ENCODE peak calls at places on chromosomes 12 and 14, in five cellular contexts. One of them, this sample, is unnamed.

GRCh38 chr12:96522283-96522682 is 32.9 kb downstream of the CFAP54 start:
- DNase-seq in fibroblast of lung: no peak
- DNase-seq in HFF-Myc: no peak
- DNase-seq in foreskin fibroblast: no peak
- DNase-seq in chondrocyte: no peak
- DNase-seq in this sample: no peak

GRCh38 chr14:38868415-38869290 is 234.4 kb downstream of the SEC23A start:
- DNase-seq in fibroblast of lung: no peak
- DNase-seq in HFF-Myc: no peak
- DNase-seq in foreskin fibroblast: no peak
- DNase-seq in chondrocyte: no peak
- DNase-seq in this sample: no peak

GRCh38 chr12:1083888-1084262 is 92.9 kb downstream of the ERC1 start:
- DNase-seq in fibroblast of lung: peak; percentile 86
- DNase-seq in HFF-Myc: peak; percentile 25
- DNase-seq in foreskin fibroblast: peak; percentile 7
- DNase-seq in chondrocyte: no peak
- DNase-seq in this sample: peak; percentile 81

GRCh38 chr12:117061555-117062079 is 37.6 kb downstream of the TESC start:
- DNase-seq in fibroblast of lung: no peak
- DNase-seq in HFF-Myc: no peak
- DNase-seq in foreskin fibroblast: no peak
- DNase-seq in chondrocyte: no peak
- DNase-seq in this sample: no peak

GRCh38 chr14:62691613-62692489 is 353.4 kb downstream of the KCNH5 start:
- DNase-seq in fibroblast of lung: peak; percentile 99
- DNase-seq in HFF-Myc: no peak
- DNase-seq in foreskin fibroblast: peak; percentile 58
- DNase-seq in chondrocyte: no peak
- DNase-seq in this sample: peak; percentile 91

GRCh38 chr12:123457980-123458779 is at the start of gene SNRNP35:
- DNase-seq in fibroblast of lung: peak; percentile 79
- DNase-seq in HFF-Myc: peak; percentile 61
- DNase-seq in foreskin fibroblast: peak; percentile 65
- DNase-seq in chondrocyte: peak; percentile 94
- DNase-seq in this sample: peak; percentile 88

GRCh38 chr14:31592619-31593018 is 31.4 kb downstream of the NUBPL start:
- DNase-seq in fibroblast of lung: peak; percentile 9
- DNase-seq in HFF-Myc: no peak
- DNase-seq in foreskin fibroblast: no peak
- DNase-seq in chondrocyte: no peak
- DNase-seq in this sample: no peak

GRCh38 chr14:103530390-103530789 is 1.4 kb downstream of the TRMT61A start:
- DNase-seq in fibroblast of lung: no peak
- DNase-seq in HFF-Myc: no peak
- DNase-seq in foreskin fibroblast: no peak
- DNase-seq in chondrocyte: no peak
- DNase-seq in this sample: peak; percentile 38

GRCh38 chr12:70507442-70507841 is 129.8 kb downstream of the PTPRB start:
- DNase-seq in fibroblast of lung: peak; percentile 72
- DNase-seq in HFF-Myc: no peak
- DNase-seq in foreskin fibroblast: no peak
- DNase-seq in chondrocyte: no peak
- DNase-seq in this sample: no peak

GRCh38 chr14:51981218-51981854 is 8.0 kb upstream of the RTRAF start:
- DNase-seq in fibroblast of lung: no peak
- DNase-seq in HFF-Myc: no peak
- DNase-seq in foreskin fibroblast: no peak
- DNase-seq in chondrocyte: no peak
- DNase-seq in this sample: no peak

GRCh38 chr14:95527392-95528002 is 7.4 kb upstream of the GLRX5 start:
- DNase-seq in fibroblast of lung: peak; percentile 79
- DNase-seq in HFF-Myc: no peak
- DNase-seq in foreskin fibroblast: peak; percentile 67
- DNase-seq in chondrocyte: no peak
- DNase-seq in this sample: peak; percentile 82

GRCh38 chr12:47903151-47903611 is 1.6 kb downstream of the VDR start:
- DNase-seq in fibroblast of lung: peak; percentile 89
- DNase-seq in HFF-Myc: no peak
- DNase-seq in foreskin fibroblast: peak; percentile 38
- DNase-seq in chondrocyte: no peak
- DNase-seq in this sample: peak; percentile 50

GRCh38 chr12:45547132-45547531 is 182.4 kb upstream of the ARID2 start:
- DNase-seq in fibroblast of lung: no peak
- DNase-seq in HFF-Myc: no peak
- DNase-seq in foreskin fibroblast: no peak
- DNase-seq in chondrocyte: no peak
- DNase-seq in this sample: no peak

GRCh38 chr14:59591641-59592040 is 15.0 kb upstream of the CCDC175 start:
- DNase-seq in fibroblast of lung: no peak
- DNase-seq in HFF-Myc: no peak
- DNase-seq in foreskin fibroblast: no peak
- DNase-seq in chondrocyte: no peak
- DNase-seq in this sample: no peak

GRCh38 chr12:26872623-26873022 is 39.6 kb upstream of the ITPR2 start:
- DNase-seq in fibroblast of lung: no peak
- DNase-seq in HFF-Myc: no peak
- DNase-seq in foreskin fibroblast: no peak
- DNase-seq in chondrocyte: no peak
- DNase-seq in this sample: no peak

GRCh38 chr12:29582677-29583076 is 85.2 kb upstream of the OVCH1 start:
- DNase-seq in fibroblast of lung: no peak
- DNase-seq in HFF-Myc: no peak
- DNase-seq in foreskin fibroblast: peak; percentile 40
- DNase-seq in chondrocyte: no peak
- DNase-seq in this sample: no peak

GRCh38 chr12:82998509-82998908 is 311.8 kb downstream of the TMTC2 start:
- DNase-seq in fibroblast of lung: no peak
- DNase-seq in HFF-Myc: no peak
- DNase-seq in foreskin fibroblast: no peak
- DNase-seq in chondrocyte: no peak
- DNase-seq in this sample: no peak

GRCh38 chr14:91063119-91063518 is 2.7 kb upstream of the RPS6KA5 start:
- DNase-seq in fibroblast of lung: no peak
- DNase-seq in HFF-Myc: no peak
- DNase-seq in foreskin fibroblast: no peak
- DNase-seq in chondrocyte: no peak
- DNase-seq in this sample: no peak

GRCh38 chr12:118033902-118034301 is 17.4 kb downstream of the RFC5 start:
- DNase-seq in fibroblast of lung: no peak
- DNase-seq in HFF-Myc: no peak
- DNase-seq in foreskin fibroblast: no peak
- DNase-seq in chondrocyte: no peak
- DNase-seq in this sample: peak; percentile 20

GRCh38 chr12:116880213-116880816 is 926 bp downstream of the HRK start:
- DNase-seq in fibroblast of lung: no peak
- DNase-seq in HFF-Myc: no peak
- DNase-seq in foreskin fibroblast: no peak
- DNase-seq in chondrocyte: no peak
- DNase-seq in this sample: peak; percentile 24

GRCh38 chr12:128879898-128880764 is 26.9 kb downstream of the GLT1D1 start:
- DNase-seq in fibroblast of lung: no peak
- DNase-seq in HFF-Myc: no peak
- DNase-seq in foreskin fibroblast: no peak
- DNase-seq in chondrocyte: no peak
- DNase-seq in this sample: no peak

GRCh38 chr12:115457798-115458197 is 773.8 kb upstream of the TBX3 start:
- DNase-seq in fibroblast of lung: no peak
- DNase-seq in HFF-Myc: no peak
- DNase-seq in foreskin fibroblast: no peak
- DNase-seq in chondrocyte: no peak
- DNase-seq in this sample: no peak

GRCh38 chr12:113040722-113041168 is 15.8 kb upstream of the DTX1 start:
- DNase-seq in fibroblast of lung: peak; percentile 47
- DNase-seq in HFF-Myc: peak; percentile 70
- DNase-seq in foreskin fibroblast: peak; percentile 85
- DNase-seq in chondrocyte: no peak
- DNase-seq in this sample: peak; percentile 91

GRCh38 chr12:47700263-47700662 is 5.6 kb downstream of the RPAP3 start:
- DNase-seq in fibroblast of lung: no peak
- DNase-seq in HFF-Myc: no peak
- DNase-seq in foreskin fibroblast: no peak
- DNase-seq in chondrocyte: no peak
- DNase-seq in this sample: no peak

GRCh38 chr12:93453633-93454032 is 11.9 kb upstream of the UBE2N start:
- DNase-seq in fibroblast of lung: peak; percentile 78
- DNase-seq in HFF-Myc: no peak
- DNase-seq in foreskin fibroblast: no peak
- DNase-seq in chondrocyte: no peak
- DNase-seq in this sample: no peak

GRCh38 chr12:20493924-20494323 is 125.6 kb downstream of the PDE3A start:
- DNase-seq in fibroblast of lung: peak; percentile 50
- DNase-seq in HFF-Myc: no peak
- DNase-seq in foreskin fibroblast: no peak
- DNase-seq in chondrocyte: no peak
- DNase-seq in this sample: no peak

GRCh38 chr12:5154091-5154490 is 110.4 kb downstream of the KCNA5 start:
- DNase-seq in fibroblast of lung: no peak
- DNase-seq in HFF-Myc: no peak
- DNase-seq in foreskin fibroblast: no peak
- DNase-seq in chondrocyte: no peak
- DNase-seq in this sample: no peak

DNA sequence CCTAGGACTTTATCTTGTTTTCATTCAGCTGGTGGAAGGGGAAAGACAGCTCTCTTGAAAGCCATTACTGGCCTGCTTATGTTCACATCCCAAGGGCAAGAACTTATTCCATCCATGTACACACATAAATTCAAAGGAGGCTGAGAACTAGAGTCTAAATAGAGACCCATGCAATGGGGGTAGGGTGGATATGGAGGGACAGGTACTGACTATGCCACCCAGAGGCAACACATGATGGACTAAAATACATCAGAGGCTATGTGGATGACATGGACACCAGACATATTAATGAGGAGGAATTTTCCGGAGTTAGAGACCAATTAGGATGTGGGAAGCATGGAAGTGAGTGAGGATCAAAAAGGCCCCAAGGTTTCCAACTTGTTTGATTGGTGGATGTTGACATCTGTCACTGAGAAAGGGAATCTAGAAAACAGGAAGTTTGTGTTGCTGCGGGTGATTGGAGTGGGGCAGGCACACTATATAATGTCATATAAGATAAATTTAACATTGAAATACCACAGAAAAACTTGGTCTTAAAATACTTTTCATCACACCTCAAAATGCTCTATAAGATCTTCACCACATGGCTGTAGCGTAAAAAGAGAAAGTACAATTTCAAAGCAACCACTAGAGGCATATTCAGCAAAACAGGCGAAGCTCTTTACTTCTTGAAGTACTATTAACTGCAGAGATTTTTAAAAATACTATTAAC is 130.4 kb downstream of the GRIP1 start:
- DNase-seq in fibroblast of lung: no peak
- DNase-seq in HFF-Myc: no peak
- DNase-seq in foreskin fibroblast: no peak
- DNase-seq in chondrocyte: no peak
- DNase-seq in this sample: no peak
- TF ChIP-seq CTCF in fibroblast of lung: no peak
- TF ChIP-seq CTCF in HFF-Myc: no peak
- TF ChIP-seq CTCF in foreskin fibroblast: no peak
- TF ChIP-seq CTCF in chondrocyte: peak; percentile 64
- TF ChIP-seq CTCF in this sample: peak; percentile 6

GRCh38 chr14:33184587-33184986 is 245.9 kb downstream of the NPAS3 start:
- DNase-seq in fibroblast of lung: peak; percentile 15
- DNase-seq in HFF-Myc: peak; percentile 4
- DNase-seq in foreskin fibroblast: no peak
- DNase-seq in chondrocyte: no peak
- DNase-seq in this sample: peak; percentile 20
- TF ChIP-seq CTCF in fibroblast of lung: no peak
- TF ChIP-seq CTCF in HFF-Myc: peak; percentile 21
- TF ChIP-seq CTCF in foreskin fibroblast: no peak
- TF ChIP-seq CTCF in chondrocyte: peak; percentile 47
- TF ChIP-seq CTCF in this sample: peak; percentile 14

DNA sequence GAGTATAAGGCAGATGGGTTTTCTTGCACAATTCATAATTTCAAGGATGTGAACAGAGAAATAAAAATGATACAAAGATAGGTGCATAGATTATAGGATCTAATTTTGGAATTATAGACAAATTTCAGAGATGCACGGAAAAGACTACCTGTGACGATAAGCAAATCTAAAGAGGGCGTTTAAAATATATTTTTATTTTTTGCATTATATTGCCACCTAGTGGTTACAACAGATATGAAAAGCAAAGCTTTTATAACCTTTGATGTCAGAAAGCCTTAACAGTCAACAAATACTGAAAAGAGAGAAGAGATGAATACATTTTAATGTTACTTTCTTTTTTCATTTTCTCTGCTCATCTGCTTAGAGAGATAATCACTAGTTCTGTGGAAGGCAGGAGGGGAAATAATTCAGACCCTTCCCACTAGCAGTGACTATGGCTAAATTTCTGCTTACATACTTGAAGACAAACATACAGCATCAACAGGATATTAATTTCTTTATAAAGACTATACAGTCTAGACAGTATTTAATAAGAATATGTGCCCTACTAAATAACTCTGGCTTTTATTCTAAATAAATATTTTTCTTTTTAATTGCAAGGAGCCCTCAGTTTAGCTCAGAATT is 46.3 kb downstream of the NTS start:
- DNase-seq in fibroblast of lung: peak; percentile 2
- DNase-seq in HFF-Myc: peak; percentile 1
- DNase-seq in foreskin fibroblast: no peak
- DNase-seq in chondrocyte: no peak
- DNase-seq in this sample: peak; percentile 32
- TF ChIP-seq CTCF in fibroblast of lung: no peak
- TF ChIP-seq CTCF in HFF-Myc: peak; percentile 29
- TF ChIP-seq CTCF in foreskin fibroblast: peak; percentile 48
- TF ChIP-seq CTCF in chondrocyte: peak; percentile 91
- TF ChIP-seq CTCF in this sample: peak; percentile 53

GRCh38 chr12:125124320-125124966 is 59.2 kb downstream of the AACS start:
- DNase-seq in fibroblast of lung: no peak
- DNase-seq in HFF-Myc: no peak
- DNase-seq in foreskin fibroblast: no peak
- DNase-seq in chondrocyte: no peak
- DNase-seq in this sample: no peak

GRCh38 chr12:125125271-125125670 is 60.0 kb downstream of the AACS start:
- DNase-seq in fibroblast of lung: no peak
- DNase-seq in HFF-Myc: no peak
- DNase-seq in foreskin fibroblast: no peak
- DNase-seq in chondrocyte: no peak
- DNase-seq in this sample: no peak

GRCh38 chr12:125120566-125120965 is 55.3 kb downstream of the AACS start:
- DNase-seq in fibroblast of lung: no peak
- DNase-seq in HFF-Myc: no peak
- DNase-seq in foreskin fibroblast: no peak
- DNase-seq in chondrocyte: no peak
- DNase-seq in this sample: no peak

GRCh38 chr12:125121095-125121494 is 55.9 kb downstream of the AACS start:
- DNase-seq in fibroblast of lung: no peak
- DNase-seq in HFF-Myc: no peak
- DNase-seq in foreskin fibroblast: no peak
- DNase-seq in chondrocyte: no peak
- DNase-seq in this sample: peak; percentile 11

DNA sequence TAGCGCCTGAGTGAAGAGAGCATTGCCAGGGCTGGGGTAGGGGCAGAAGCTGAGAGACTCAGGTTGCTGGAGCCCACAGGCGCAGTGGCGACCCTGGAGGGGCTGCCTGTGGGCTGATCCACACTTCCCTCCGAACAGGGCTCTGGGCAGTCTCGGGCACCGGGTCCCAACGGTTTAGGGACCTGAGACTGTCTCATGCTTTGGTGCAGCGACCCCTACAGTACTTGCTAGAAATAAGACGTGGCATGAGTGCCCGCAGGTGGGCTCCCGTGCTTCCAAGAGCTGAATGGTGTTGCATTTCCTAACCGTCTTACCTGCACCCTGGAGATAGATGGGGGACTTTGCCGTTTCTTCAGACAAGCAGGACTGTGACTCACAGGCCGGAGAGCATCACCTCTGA is 57.4 kb downstream of the AACS start:
- DNase-seq in fibroblast of lung: no peak
- DNase-seq in HFF-Myc: no peak
- DNase-seq in foreskin fibroblast: no peak
- DNase-seq in chondrocyte: no peak
- DNase-seq in this sample: no peak
- TF ChIP-seq CTCF in fibroblast of lung: no peak
- TF ChIP-seq CTCF in HFF-Myc: no peak
- TF ChIP-seq CTCF in foreskin fibroblast: no peak
- TF ChIP-seq CTCF in chondrocyte: no peak
- TF ChIP-seq CTCF in this sample: no peak

This sample was measured in fibroblast of villous mesenchyme.